ENCODE peak calls at places on chromosome 11, in four cellular contexts. X is H1, Q is K562, E is GM12878. P is an unnamed sample.

GRCh38 chr11:63804259-63804658 is 9.0 kb upstream of the SPINDOC start:
- DNase-seq in X (no peak), Q (no peak), E (no peak), P (no peak)

GRCh38 chr11:94815705-94816344 is 47.7 kb downstream of the AMOTL1 start:
- DNase-seq in X (no peak), Q (no peak), E (no peak), P (no peak)

GRCh38 chr11:88103337-88104206 is 71.7 kb downstream of the RAB38 start:
- DNase-seq in X (peak), Q (peak), E (peak), P (peak)

GRCh38 chr11:117822031-117822521 is 2.5 kb downstream of the FXYD2 start:
- DNase-seq in X (peak), Q (peak), E (no peak), P (peak)

GRCh38 chr11:66547662-66548009 is 933 bp downstream of the ACTN3 start:
- DNase-seq in X (no peak), Q (no peak), E (no peak), P (no peak)

GRCh38 chr11:63917685-63918523 is 940 bp upstream of the RCOR2 start:
- DNase-seq in X (peak), Q (peak), E (no peak), P (peak)

GRCh38 chr11:8658210-8658968 is 24.1 kb downstream of the TRIM66 start:
- DNase-seq in X (no peak), Q (no peak), E (no peak), P (no peak)

GRCh38 chr11:8870461-8871282 is 40.3 kb upstream of the AKIP1 start:
- DNase-seq in X (peak), Q (peak), E (no peak), P (peak)

GRCh38 chr11:64742087-64742939 is 1.6 kb downstream of the RASGRP2 start:
- DNase-seq in X (peak), Q (peak), E (no peak), P (no peak)

GRCh38 chr11:10858505-10859360 is 880 bp upstream of the ZBED5 start:
- DNase-seq in X (peak), Q (peak), E (peak), P (peak)

GRCh38 chr11:73192272-73192671 is 25.8 kb upstream of the P2RY2 start:
- DNase-seq in X (no peak), Q (no peak), E (no peak), P (no peak)

GRCh38 chr11:82790723-82791487 is 57.2 kb upstream of the FAM181B start:
- DNase-seq in X (no peak), Q (peak), E (no peak), P (peak)

GRCh38 chr11:31808268-31808667 is 2.9 kb downstream of the PAX6 start:
- DNase-seq in X (peak), Q (no peak), E (no peak), P (no peak)

GRCh38 chr11:33723238-33723881 is 12.9 kb downstream of the CD59 start:
- DNase-seq in X (no peak), Q (peak), E (no peak), P (no peak)

GRCh38 chr11:102187416-102188125 is 77.3 kb downstream of the YAP1 start:
- DNase-seq in X (no peak), Q (no peak), E (no peak), P (peak)

GRCh38 chr11:46658259-46658658 is 40.9 kb downstream of the ATG13 start:
- DNase-seq in X (no peak), Q (no peak), E (no peak), P (no peak)

GRCh38 chr11:46659908-46660307 is 40.5 kb downstream of the ARHGAP1 start:
- DNase-seq in X (no peak), Q (no peak), E (no peak), P (no peak)

GRCh38 chr11:46657186-46657585 is 39.8 kb downstream of the ATG13 start:
- DNase-seq in X (no peak), Q (no peak), E (no peak), P (no peak)

GRCh38 chr11:46655631-46656030 is 38.3 kb downstream of the ATG13 start:
- DNase-seq in X (no peak), Q (no peak), E (no peak), P (no peak)
- TF ChIP-seq NRF1 in X (no peak), Q (no peak), E (no peak), P (no peak)

GRCh38 chr11:1025410-1026162 is 10.9 kb downstream of the MUC6 start:
- DNase-seq in X (no peak), Q (no peak), E (no peak), P (no peak)
- TF ChIP-seq NRF1 in X (no peak), Q (no peak), E (no peak), P (no peak)

GRCh38 chr11:69642549-69642912 is 1.6 kb downstream of the CCND1 start:
- DNase-seq in X (no peak), Q (peak), E (no peak), P (peak)

GRCh38 chr11:69641681-69642548 is 959 bp downstream of the CCND1 start:
- DNase-seq in X (no peak), Q (no peak), E (no peak), P (peak)

GRCh38 chr11:69639843-69640242 is 1.1 kb upstream of the CCND1 start:
- DNase-seq in X (no peak), Q (no peak), E (no peak), P (no peak)

GRCh38 chr11:69640260-69640994 is 529 bp upstream of the CCND1 start:
- DNase-seq in X (no peak), Q (no peak), E (no peak), P (no peak)

GRCh38 chr11:69640995-69641581 is at the start of gene CCND1:
- DNase-seq in X (peak), Q (peak), E (no peak), P (peak)
- TF ChIP-seq NRF1 in X (no peak), Q (peak), E (no peak), P (no peak)

GRCh38 chr11:38014405-38014804 is 1416.4 kb upstream of the RAG2 start:
- DNase-seq in X (no peak), Q (no peak), E (no peak), P (no peak)

GRCh38 chr11:38019072-38019775 is 1421.2 kb upstream of the RAG2 start:
- DNase-seq in X (peak), Q (no peak), E (no peak), P (no peak)
- TF ChIP-seq NRF1 in X (no peak), Q (no peak), E (no peak), P (no peak)

GRCh38 chr11:59158206-59159068 is 13.5 kb upstream of the DTX4 start:
- DNase-seq in X (peak), Q (peak), E (no peak), P (peak)
- TF ChIP-seq NRF1 in X (no peak), Q (no peak), E (no peak), P (no peak)

GRCh38 chr11:1502168-1502955 is 15.8 kb upstream of the MOB2 start:
- DNase-seq in X (no peak), Q (no peak), E (no peak), P (no peak)

GRCh38 chr11:1499261-1499890 is 12.8 kb upstream of the MOB2 start:
- DNase-seq in X (no peak), Q (no peak), E (no peak), P (peak)

GRCh38 chr11:1501421-1502167 is 15.0 kb upstream of the MOB2 start:
- DNase-seq in X (no peak), Q (no peak), E (no peak), P (no peak)

GRCh38 chr11:1499899-1500298 is 13.3 kb upstream of the MOB2 start:
- DNase-seq in X (no peak), Q (no peak), E (no peak), P (no peak)

DNA sequence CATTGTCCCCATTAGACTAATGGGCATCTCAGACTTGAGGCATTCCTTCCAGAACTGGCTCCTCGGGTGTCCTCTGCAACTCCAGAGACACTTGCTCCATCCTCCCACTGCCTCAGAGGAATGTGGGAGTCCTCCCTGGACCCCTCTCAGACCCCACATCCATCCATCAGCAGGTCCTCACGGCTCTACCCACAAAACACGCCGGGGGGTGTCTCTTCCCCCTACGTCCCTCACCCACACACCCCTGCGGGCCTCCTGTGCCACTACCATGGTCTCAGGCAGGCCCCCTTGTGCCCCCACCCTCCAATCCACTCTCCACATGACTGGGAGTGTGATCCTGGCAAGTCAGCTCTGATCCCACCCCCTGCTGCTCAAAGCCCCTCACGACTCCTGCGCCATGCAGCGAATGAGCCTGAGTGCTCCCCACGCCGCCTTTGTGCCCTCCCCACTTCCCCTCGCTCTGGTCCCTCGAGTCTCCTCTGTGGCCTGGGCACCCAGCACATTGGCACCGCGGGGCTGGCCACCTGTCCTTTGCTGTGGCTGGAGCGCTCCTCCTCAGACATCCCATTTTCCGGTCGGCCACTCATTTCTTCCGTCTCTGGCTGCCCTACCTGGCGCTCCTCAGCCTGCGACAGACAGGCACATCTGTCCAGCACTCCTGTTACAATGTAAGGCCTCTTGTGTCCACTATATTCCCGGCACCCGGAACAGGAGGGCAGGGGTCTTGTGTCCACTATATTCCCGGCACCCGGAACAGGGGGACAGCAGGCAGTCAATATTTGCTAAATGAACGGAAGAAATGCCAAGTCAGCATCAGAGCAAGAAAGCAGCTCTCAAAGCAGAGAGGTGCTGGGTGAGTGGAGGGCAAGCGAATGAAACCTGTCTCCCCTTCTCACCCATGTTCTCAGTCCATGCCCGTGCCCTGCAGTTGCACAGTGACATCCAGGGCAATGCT is 14.2 kb upstream of the MOB2 start:
- DNase-seq in X (no peak), Q (no peak), E (no peak), P (no peak)
- TF ChIP-seq NRF1 in X (no peak), Q (no peak), E (no peak), P (no peak)

GRCh38 chr11:91935120-91935519 is 289.5 kb upstream of the FAT3 start:
- DNase-seq in X (no peak), Q (no peak), E (no peak), P (no peak)
- TF ChIP-seq NRF1 in X (no peak), Q (no peak), E (no peak), P (no peak)

GRCh38 chr11:123470862-123471261 is 40.8 kb downstream of the GRAMD1B start:
- DNase-seq in X (no peak), Q (no peak), E (no peak), P (no peak)

GRCh38 chr11:123475478-123475877 is 45.4 kb downstream of the GRAMD1B start:
- DNase-seq in X (no peak), Q (peak), E (no peak), P (peak)

GRCh38 chr11:123474994-123475393 is 44.9 kb downstream of the GRAMD1B start:
- DNase-seq in X (no peak), Q (no peak), E (no peak), P (no peak)

GRCh38 chr11:123472236-123472935 is 42.3 kb downstream of the GRAMD1B start:
- DNase-seq in X (no peak), Q (no peak), E (no peak), P (no peak)

DNA sequence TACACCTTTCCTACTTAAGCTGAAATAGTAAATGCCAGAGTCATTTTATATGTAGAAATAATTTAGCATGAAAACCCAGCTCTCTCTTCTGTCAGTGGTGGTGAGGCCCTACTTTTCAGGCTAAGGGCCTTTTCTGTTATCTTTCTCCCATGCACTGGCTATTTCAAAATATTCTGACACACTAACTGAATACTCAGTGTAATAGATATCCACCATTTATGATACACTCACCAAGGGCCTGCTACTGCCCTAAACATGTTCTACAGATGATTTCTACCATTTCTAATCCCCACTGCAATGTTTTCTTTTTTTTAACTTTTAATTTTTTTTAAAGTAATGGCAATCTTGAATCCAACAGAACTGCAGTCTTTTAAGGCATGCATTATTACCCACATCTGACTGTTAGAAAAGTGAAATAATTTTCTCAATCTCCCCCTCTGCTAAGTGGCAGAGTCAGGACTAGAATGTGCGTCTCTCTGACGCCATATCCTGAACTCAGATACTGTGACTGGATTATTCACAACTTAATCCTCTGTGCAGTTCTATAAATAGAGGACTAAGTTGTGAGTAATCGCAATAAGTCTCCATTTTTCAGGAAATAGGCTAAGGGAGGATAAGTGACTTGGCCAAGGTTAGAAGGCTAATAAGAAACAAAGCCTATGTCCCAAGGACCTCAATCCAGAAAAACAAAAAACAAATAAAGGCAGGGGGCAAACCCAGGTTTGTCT is 44.0 kb downstream of the GRAMD1B start:
- DNase-seq in X (no peak), Q (no peak), E (no peak), P (no peak)
- TF ChIP-seq NRF1 in X (no peak), Q (no peak), E (no peak), P (no peak)